ENCODE peak calls at places on chromosomes 13 and 19, in five cellular contexts. C is neural progenitor cell; A is HTR-8/SVneo; M is H9; O is activated CD8-positive, alpha-beta T cell treated with anti-CD3 and anti-CD28 coated beads, Interleukin-2, amount 10 ng/mL, durations not matched to agents 7 days and 5 days. F is an unnamed sample.

GRCh38 chr13:75650991-75651390 is 14.9 kb downstream of the LMO7 start:
- DNase-seq in O (no peak), A (no peak), M (no peak), C (no peak), F (no peak)

GRCh38 chr19:7427944-7428343 is 60.9 kb downstream of the PEX11G start:
- DNase-seq in A (no peak), M (no peak), O (no peak), C (no peak), F (no peak)

GRCh38 chr13:113884821-113885220 is 20.9 kb upstream of the GAS6 start:
- DNase-seq in M (no peak), O (no peak), A (no peak), C (no peak), F (no peak)

GRCh38 chr13:107006646-107007045 is 438.7 kb upstream of the ARGLU1 start:
- DNase-seq in M (no peak), A (no peak), O (no peak), C (no peak), F (no peak)

GRCh38 chr13:61013782-61014181 is 401.9 kb downstream of the PCDH20 start:
- DNase-seq in A (no peak), O (no peak), C (no peak), M (no peak), F (peak; percentile 10)

GRCh38 chr19:6725513-6726231 is 5.2 kb upstream of the C3 start:
- DNase-seq in A (no peak), M (no peak), O (no peak), C (no peak), F (no peak)

GRCh38 chr13:101579291-101579802 is 126.9 kb downstream of the ITGBL1 start:
- DNase-seq in M (no peak), A (no peak), C (no peak), O (no peak), F (no peak)

GRCh38 chr19:31285744-31286143 is 63.5 kb downstream of the TSHZ3 start:
- DNase-seq in M (no peak), C (peak; percentile 13), O (no peak), A (peak; percentile 14), F (no peak)

GRCh38 chr13:85806553-85807175 is 7.4 kb upstream of the SLITRK6 start:
- DNase-seq in C (peak; percentile 62), A (peak; percentile 3), M (no peak), O (no peak), F (peak; percentile 65)

GRCh38 chr19:55208880-55209429 is 346 bp downstream of the PTPRH start:
- DNase-seq in C (no peak), A (no peak), O (no peak), M (peak; percentile 26), F (no peak)

GRCh38 chr19:45223879-45224278 is 21.3 kb downstream of the EXOC3L2 start:
- DNase-seq in M (no peak), A (no peak), O (no peak), C (no peak), F (no peak)

GRCh38 chr19:50303558-50303957 is 25.6 kb downstream of the KCNC3 start:
- DNase-seq in M (no peak), C (no peak), O (no peak), A (no peak), F (no peak)

GRCh38 chr19:44603201-44603945 is 10.0 kb upstream of the IGSF23 start:
- DNase-seq in O (no peak), M (no peak), A (no peak), C (no peak), F (no peak)

GRCh38 chr19:45508681-45508930 is 1.3 kb downstream of the VASP start:
- DNase-seq in M (no peak), O (no peak), C (no peak), A (no peak), F (no peak)

GRCh38 chr13:77290342-77290741 is 36.6 kb downstream of the MYCBP2 start:
- DNase-seq in A (no peak), O (no peak), C (no peak), M (no peak), F (no peak)

GRCh38 chr13:54185785-54186184 is 1157.2 kb downstream of the OLFM4 start:
- DNase-seq in C (peak; percentile 73), A (no peak), O (no peak), M (peak; percentile 59), F (no peak)

GRCh38 chr19:18469245-18470107 is 31.5 kb upstream of the ISYNA1 start:
- DNase-seq in M (peak; percentile 85), O (peak; percentile 69), C (peak; percentile 82), A (no peak), F (peak; percentile 17)

GRCh38 chr13:81779896-81780295 is 1439.0 kb upstream of the SPRY2 start:
- DNase-seq in A (no peak), O (no peak), C (no peak), M (no peak), F (no peak)

GRCh38 chr13:41004875-41005693 is 14.0 kb downstream of the ELF1 start:
- DNase-seq in C (no peak), O (peak; percentile 61), M (no peak), A (no peak), F (no peak)

GRCh38 chr13:25330541-25330940 is 29.1 kb downstream of the NUP58 start:
- DNase-seq in M (no peak), O (no peak), A (no peak), C (no peak), F (no peak)

GRCh38 chr19:50252111-50252886 is 48.9 kb downstream of the MYH14 start:
- DNase-seq in O (no peak), C (peak; percentile 27), M (peak; percentile 73), A (peak; percentile 43), F (no peak)

GRCh38 chr19:51810228-51810627 is 15.3 kb downstream of the FPR3 start:
- DNase-seq in C (no peak), M (no peak), O (no peak), A (no peak), F (no peak)

GRCh38 chr19:7109678-7110289 is 40.3 kb downstream of the ZNF557 start:
- DNase-seq in C (peak; percentile 73), M (peak; percentile 56), O (no peak), A (no peak), F (no peak)

GRCh38 chr13:36736119-36736726 is 62.4 kb downstream of the SERTM1 start:
- DNase-seq in O (peak; percentile 49), C (peak; percentile 74), A (peak; percentile 15), M (no peak), F (peak; percentile 45)

GRCh38 chr19:2653717-2654584 is 48.5 kb downstream of the GNG7 start:
- DNase-seq in M (peak; percentile 73), A (no peak), C (peak; percentile 56), O (no peak), F (no peak)

GRCh38 chr19:48634036-48634342 is 3.2 kb downstream of the DBP start:
- DNase-seq in O (no peak), M (no peak), C (no peak), A (no peak), F (no peak)

GRCh38 chr13:105799155-105799554 is 736.3 kb downstream of the EFNB2 start:
- DNase-seq in C (no peak), M (no peak), A (no peak), O (no peak), F (no peak)

GRCh38 chr19:57978586-57979289 is 4.4 kb upstream of the C19orf18 start:
- DNase-seq in A (no peak), M (no peak), O (no peak), C (no peak), F (no peak)

GRCh38 chr19:15264061-15264932 is 32.0 kb upstream of the EPHX3 start:
- DNase-seq in O (peak; percentile 73), M (peak; percentile 79), A (peak; percentile 58), C (peak; percentile 90), F (peak; percentile 39)

GRCh38 chr19:18167975-18168645 is 5.5 kb upstream of the IFI30 start:
- DNase-seq in M (no peak), A (peak; percentile 75), O (peak; percentile 75), C (peak; percentile 67), F (no peak)

F was measured in NCI-H2081.